ENCODE peak calls at places on chromosomes 3 and 15, in five cellular contexts. S is non-pigmented ciliary epithelial cell; T is stimulated activated naive CD8-positive, alpha-beta T cell treated with anti-CD3 and anti-CD28 coated beads, Interleukin-15, Interleukin-2, amounts not matched to agents 100 U/mL and 50 U/mL, for 24 hours; F is T follicular helper cell; U is foreskin keratinocyte. Y is an unnamed sample.

GRCh38 chr3:55203006-55203405 is 275.1 kb upstream of the LRTM1 start:
- DNase-seq in U (no peak), T (no peak), S (no peak), F (no peak), Y (no peak)

GRCh38 chr15:91668370-91668769 is 185.1 kb upstream of the SLCO3A1 start:
- DNase-seq in T (no peak), F (no peak), S (no peak), U (no peak), Y (no peak)

GRCh38 chr15:78105541-78106241 is 13.3 kb downstream of the SH2D7 start:
- DNase-seq in T (no peak), S (no peak), U (no peak), F (no peak), Y (no peak)

GRCh38 chr3:31196881-31197364 is 302.5 kb upstream of the GADL1 start:
- DNase-seq in U (peak; percentile 99), S (peak; percentile 43), T (no peak), F (no peak), Y (no peak)

GRCh38 chr3:177904661-177905060 is 631.6 kb upstream of the KCNMB2 start:
- DNase-seq in S (no peak), F (no peak), T (no peak), U (peak; percentile 29), Y (no peak)

GRCh38 chr3:136544532-136544931 is 207.6 kb downstream of the STAG1 start:
- DNase-seq in T (no peak), F (no peak), S (no peak), U (no peak), Y (no peak)

GRCh38 chr15:63484433-63484832 is 20.0 kb upstream of the USP3 start:
- DNase-seq in S (no peak), F (no peak), U (no peak), T (no peak), Y (no peak)

GRCh38 chr15:37101634-37102314 is 1.4 kb upstream of the MEIS2 start:
- DNase-seq in T (no peak), F (no peak), U (peak; percentile 61), S (no peak), Y (peak; percentile 48)

GRCh38 chr3:164393171-164393570 is 685.1 kb downstream of the SI start:
- DNase-seq in F (no peak), T (no peak), U (no peak), S (no peak), Y (no peak)

GRCh38 chr3:47420511-47421484 is 40.0 kb downstream of the PTPN23 start:
- DNase-seq in F (peak; percentile 82), T (peak; percentile 91), U (peak; percentile 74), S (peak; percentile 54), Y (peak; percentile 89)

GRCh38 chr15:78302579-78302978 is 3.2 kb upstream of the SKIC8 start:
- DNase-seq in S (peak; percentile 67), U (peak; percentile 70), T (no peak), F (no peak), Y (no peak)

GRCh38 chr15:79923068-79923514 is 26.3 kb upstream of the MTHFS start:
- DNase-seq in U (peak; percentile 54), T (peak; percentile 77), F (peak; percentile 54), S (no peak), Y (peak; percentile 39)

GRCh38 chr3:106965286-106965685 is 412.0 kb upstream of the CCDC54 start:
- DNase-seq in F (no peak), U (no peak), S (no peak), T (no peak), Y (no peak)

GRCh38 chr3:181880339-181880738 is 168.6 kb downstream of the SOX2 start:
- DNase-seq in U (no peak), T (no peak), F (no peak), S (no peak), Y (peak; percentile 56)

GRCh38 chr3:171741377-171741776 is 68.9 kb downstream of the PLD1 start:
- DNase-seq in T (no peak), S (no peak), F (no peak), U (no peak), Y (no peak)

GRCh38 chr15:73996939-73997338 is 2.4 kb downstream of the PML start:
- DNase-seq in S (no peak), T (peak; percentile 34), U (peak; percentile 72), F (no peak), Y (no peak)

GRCh38 chr15:95368211-95368610 is 962.3 kb upstream of the NR2F2 start:
- DNase-seq in S (no peak), F (no peak), U (no peak), T (no peak), Y (no peak)

GRCh38 chr3:123098411-123099330 is 31.8 kb downstream of the PDIA5 start:
- DNase-seq in F (no peak), T (no peak), U (no peak), S (no peak), Y (no peak)

GRCh38 chr3:151200586-151200985 is 2.4 kb downstream of the GPR171 start:
- DNase-seq in U (no peak), T (no peak), S (no peak), F (no peak), Y (no peak)

GRCh38 chr15:73941044-73941443 is 14.8 kb downstream of the LOXL1 start:
- DNase-seq in S (peak; percentile 75), T (no peak), U (peak; percentile 37), F (no peak), Y (no peak)

GRCh38 chr15:69860316-69860715 is 237.4 kb downstream of the TLE3 start:
- DNase-seq in U (no peak), F (no peak), S (no peak), T (no peak), Y (no peak)

GRCh38 chr3:187958432-187959003 is 195.4 kb upstream of the LPP start:
- DNase-seq in F (peak; percentile 21), U (no peak), S (no peak), T (peak; percentile 56), Y (no peak)

GRCh38 chr15:82047493-82048446 is 2.0 kb upstream of the MEX3B start:
- DNase-seq in F (no peak), S (peak; percentile 3), U (peak; percentile 53), T (no peak), Y (no peak)

GRCh38 chr15:99021027-99021624 is 13.5 kb upstream of the PGPEP1L start:
- DNase-seq in F (no peak), S (no peak), T (no peak), U (no peak), Y (no peak)

GRCh38 chr3:49173116-49173791 is 1.9 kb downstream of the KLHDC8B start:
- DNase-seq in U (no peak), S (no peak), F (no peak), T (no peak), Y (peak; percentile 77)

GRCh38 chr3:51283421-51283820 is 101.7 kb upstream of the MANF start:
- DNase-seq in T (no peak), S (no peak), U (peak; percentile 83), F (no peak), Y (no peak)

GRCh38 chr3:148615385-148615784 is 82.3 kb upstream of the AGTR1 start:
- DNase-seq in T (no peak), U (no peak), F (no peak), S (no peak), Y (no peak)

GRCh38 chr3:149299938-149300791 is 33.3 kb downstream of the TM4SF18 start:
- DNase-seq in F (no peak), T (no peak), U (peak; percentile 98), S (peak; percentile 93), Y (no peak)

GRCh38 chr3:107453504-107453903 is 69.3 kb upstream of the BBX start:
- DNase-seq in T (no peak), S (no peak), F (no peak), U (no peak), Y (no peak)

GRCh38 chr3:172070269-172070668 is 30.9 kb downstream of the FNDC3B start:
- DNase-seq in S (no peak), F (no peak), T (no peak), U (no peak), Y (no peak)

GRCh38 chr3:135237371-135237770 is 442.3 kb downstream of the EPHB1 start:
- DNase-seq in F (no peak), T (no peak), U (no peak), S (no peak), Y (no peak)

GRCh38 chr3:47781326-47781684 is 388 bp downstream of the SMARCC1 start:
- DNase-seq in U (no peak), S (no peak), T (peak; percentile 78), F (peak; percentile 49), Y (peak; percentile 53)

GRCh38 chr3:184234224-184234623 is 4.8 kb downstream of the VWA5B2 start:
- DNase-seq in F (no peak), U (peak; percentile 76), S (peak; percentile 51), T (no peak), Y (no peak)